ENCODE peak calls at places on chromosomes 4 and X, in six cellular contexts. Q, N, Z, P, H and V are unnamed samples.

GRCh38 chrX:35890699-35891098 is 28.8 kb upstream of the CFAP47 start:
- DNase-seq in Q (no peak), N (peak), Z (no peak), P (no peak), H (no peak), V (peak)

GRCh38 chr4:567457-568350 is 8.4 kb downstream of the TMEM271 start:
- DNase-seq in Q (no peak), N (no peak), Z (no peak), P (no peak), H (no peak), V (no peak)

GRCh38 chr4:176064539-176064938 is 1.1 kb upstream of the WDR17 start:
- DNase-seq in Q (no peak), N (no peak), Z (no peak), P (no peak), H (no peak), V (no peak)

GRCh38 chr4:116357758-116358157 is 727.6 kb downstream of the TRAM1L1 start:
- DNase-seq in Q (no peak), N (no peak), Z (no peak), P (no peak), H (no peak), V (no peak)

GRCh38 chr4:82335043-82335442 is 38.7 kb downstream of the HNRNPD start:
- DNase-seq in Q (no peak), N (no peak), Z (no peak), P (no peak), H (no peak), V (no peak)

GRCh38 chr4:133151301-133151680 is 2.2 kb downstream of the PCDH10 start:
- DNase-seq in Q (no peak), N (peak), Z (no peak), P (no peak), H (no peak), V (peak)

GRCh38 chrX:83326517-83326916 is 181.6 kb upstream of the POU3F4 start:
- DNase-seq in Q (no peak), N (no peak), Z (no peak), P (no peak), H (no peak), V (no peak)

GRCh38 chrX:141928432-141928831 is 24.7 kb downstream of the MAGEC1 start:
- DNase-seq in Q (no peak), N (no peak), Z (no peak), P (no peak), H (no peak), V (no peak)

GRCh38 chr4:113893546-113893945 is 85.9 kb downstream of the ARSJ start:
- DNase-seq in Q (no peak), N (no peak), Z (no peak), P (no peak), H (no peak), V (no peak)

GRCh38 chrX:39418936-39419659 is 617.8 kb downstream of the MID1IP1 start:
- DNase-seq in Q (no peak), N (peak), Z (no peak), P (no peak), H (no peak), V (peak)

GRCh38 chrX:9231491-9231890 is 197.6 kb upstream of the FAM9B start:
- DNase-seq in Q (no peak), N (no peak), Z (no peak), P (no peak), H (no peak), V (no peak)

GRCh38 chr4:111136438-111136837 is 513.6 kb upstream of the PITX2 start:
- DNase-seq in Q (no peak), N (no peak), Z (no peak), P (no peak), H (no peak), V (no peak)

GRCh38 chr4:113467581-113467980 is 294.0 kb downstream of the CAMK2D start:
- DNase-seq in Q (no peak), N (no peak), Z (no peak), P (no peak), H (no peak), V (no peak)

GRCh38 chr4:44186850-44187246 is 261.8 kb downstream of the KCTD8 start:
- DNase-seq in Q (no peak), N (no peak), Z (no peak), P (no peak), H (no peak), V (no peak)

GRCh38 chr4:38306482-38307071 is 346.4 kb downstream of the PTTG2 start:
- DNase-seq in Q (no peak), N (no peak), Z (no peak), P (no peak), H (no peak), V (no peak)

GRCh38 chrX:108437354-108437753 is 868 bp downstream of the COL4A6 start:
- DNase-seq in Q (no peak), N (no peak), Z (no peak), P (no peak), H (no peak), V (no peak)

GRCh38 chrX:145751943-145752342 is 65.7 kb upstream of the SLITRK2 start:
- DNase-seq in Q (no peak), N (no peak), Z (no peak), P (no peak), H (no peak), V (no peak)

GRCh38 chr4:153169811-153170210 is 34.4 kb upstream of the TRIM2 start:
- DNase-seq in Q (no peak), N (peak), Z (no peak), P (no peak), H (no peak), V (no peak)

GRCh38 chr4:2426069-2426397 is 7.3 kb downstream of the CFAP99 start:
- DNase-seq in Q (no peak), N (no peak), Z (no peak), P (no peak), H (no peak), V (no peak)

GRCh38 chr4:23728393-23728792 is 161.5 kb downstream of the PPARGC1A start:
- DNase-seq in Q (no peak), N (no peak), Z (no peak), P (no peak), H (no peak), V (no peak)

GRCh38 chr4:184383497-184384055 is 90.8 kb downstream of the IRF2 start:
- DNase-seq in Q (peak), N (no peak), Z (no peak), P (no peak), H (peak), V (no peak)

GRCh38 chr4:76518241-76518640 is 83.2 kb downstream of the SHROOM3 start:
- DNase-seq in Q (no peak), N (no peak), Z (no peak), P (no peak), H (no peak), V (no peak)